ENCODE peak calls at places on chromosomes 13 and 19, in ten cellular contexts. One of them, this sample, is unnamed. For H3K4me1, the result is how much of the 10 kb centered on the place peaks cover.

GRCh38 chr13:101989798-101990350 is 412.0 kb downstream of the FGF14 start:
- DNase-seq in upper lobe of left lung: no peak
- DNase-seq in tibial nerve: no peak
- DNase-seq in K562: no peak
- DNase-seq in uterus: no peak
- DNase-seq in breast epithelium: no peak
- DNase-seq in right lobe of liver: no peak
- DNase-seq in IMR-90: no peak
- DNase-seq in stomach: no peak
- DNase-seq in ovary: no peak
- DNase-seq in this sample: no peak

GRCh38 chr19:54633401-54633800 is 3.1 kb downstream of the LILRB1 start:
- DNase-seq in ovary: no peak
- DNase-seq in uterus: no peak
- DNase-seq in upper lobe of left lung: no peak
- DNase-seq in tibial nerve: no peak
- DNase-seq in K562: no peak
- DNase-seq in right lobe of liver: no peak
- DNase-seq in breast epithelium: no peak
- DNase-seq in IMR-90: no peak
- DNase-seq in stomach: no peak
- DNase-seq in this sample: no peak

GRCh38 chr19:46416077-46416709 is 2.8 kb upstream of the CCDC8 start:
- DNase-seq in uterus: peak
- DNase-seq in stomach: peak
- DNase-seq in right lobe of liver: peak
- DNase-seq in ovary: peak
- DNase-seq in IMR-90: peak
- DNase-seq in upper lobe of left lung: peak
- DNase-seq in K562: peak
- DNase-seq in tibial nerve: peak
- DNase-seq in breast epithelium: peak
- DNase-seq in this sample: peak

GRCh38 chr19:10514211-10515145 is 2.8 kb downstream of the S1PR5 start:
- DNase-seq in breast epithelium: no peak
- DNase-seq in ovary: no peak
- DNase-seq in tibial nerve: no peak
- DNase-seq in IMR-90: no peak
- DNase-seq in stomach: no peak
- DNase-seq in right lobe of liver: no peak
- DNase-seq in uterus: no peak
- DNase-seq in K562: no peak
- DNase-seq in upper lobe of left lung: no peak
- DNase-seq in this sample: no peak

GRCh38 chr13:94662274-94662945 is 49.9 kb downstream of the SOX21 start:
- DNase-seq in IMR-90: no peak
- DNase-seq in stomach: no peak
- DNase-seq in tibial nerve: no peak
- DNase-seq in K562: peak
- DNase-seq in ovary: no peak
- DNase-seq in right lobe of liver: no peak
- DNase-seq in uterus: no peak
- DNase-seq in upper lobe of left lung: no peak
- DNase-seq in breast epithelium: no peak
- DNase-seq in this sample: no peak

GRCh38 chr13:28161370-28161769 is 23.0 kb downstream of the PAN3 start:
- DNase-seq in K562: no peak
- DNase-seq in ovary: no peak
- DNase-seq in uterus: no peak
- DNase-seq in stomach: no peak
- DNase-seq in right lobe of liver: no peak
- DNase-seq in upper lobe of left lung: no peak
- DNase-seq in IMR-90: peak
- DNase-seq in tibial nerve: no peak
- DNase-seq in breast epithelium: no peak
- DNase-seq in this sample: no peak

GRCh38 chr13:74173822-74174221 is 39.6 kb upstream of the KLF12 start:
- DNase-seq in upper lobe of left lung: no peak
- DNase-seq in breast epithelium: no peak
- DNase-seq in IMR-90: no peak
- DNase-seq in uterus: no peak
- DNase-seq in right lobe of liver: no peak
- DNase-seq in ovary: no peak
- DNase-seq in tibial nerve: no peak
- DNase-seq in stomach: no peak
- DNase-seq in K562: no peak
- DNase-seq in this sample: no peak

GRCh38 chr19:46753420-46754155 is 7.3 kb upstream of the STRN4 start:
- DNase-seq in K562: peak
- DNase-seq in stomach: peak
- DNase-seq in uterus: peak
- DNase-seq in tibial nerve: no peak
- DNase-seq in breast epithelium: no peak
- DNase-seq in ovary: no peak
- DNase-seq in IMR-90: no peak
- DNase-seq in right lobe of liver: no peak
- DNase-seq in upper lobe of left lung: peak
- DNase-seq in this sample: peak

GRCh38 chr13:99961634-99962033 is 9.9 kb downstream of the ZIC5 start:
- DNase-seq in ovary: no peak
- DNase-seq in K562: no peak
- DNase-seq in stomach: peak
- DNase-seq in uterus: no peak
- DNase-seq in upper lobe of left lung: no peak
- DNase-seq in right lobe of liver: no peak
- DNase-seq in breast epithelium: no peak
- DNase-seq in IMR-90: no peak
- DNase-seq in tibial nerve: no peak
- DNase-seq in this sample: no peak

GRCh38 chr19:18807861-18808331 is 16.8 kb upstream of the COMP start:
- DNase-seq in ovary: no peak
- DNase-seq in IMR-90: no peak
- DNase-seq in stomach: no peak
- DNase-seq in breast epithelium: no peak
- DNase-seq in upper lobe of left lung: no peak
- DNase-seq in uterus: peak
- DNase-seq in K562: no peak
- DNase-seq in tibial nerve: no peak
- DNase-seq in right lobe of liver: no peak
- DNase-seq in this sample: no peak

GRCh38 chr13:40207110-40207478 is 459.3 kb downstream of the FOXO1 start:
- DNase-seq in ovary: no peak
- DNase-seq in upper lobe of left lung: no peak
- DNase-seq in stomach: no peak
- DNase-seq in breast epithelium: no peak
- DNase-seq in tibial nerve: no peak
- DNase-seq in K562: no peak
- DNase-seq in uterus: no peak
- DNase-seq in IMR-90: no peak
- DNase-seq in right lobe of liver: no peak
- DNase-seq in this sample: no peak

GRCh38 chr19:2578391-2578826 is 102.5 kb downstream of the GADD45B start:
- DNase-seq in upper lobe of left lung: no peak
- DNase-seq in uterus: no peak
- DNase-seq in breast epithelium: peak
- DNase-seq in stomach: peak
- DNase-seq in tibial nerve: no peak
- DNase-seq in K562: no peak
- DNase-seq in IMR-90: peak
- DNase-seq in ovary: no peak
- DNase-seq in right lobe of liver: no peak
- DNase-seq in this sample: peak

GRCh38 chr19:49502866-49503581 is 6.8 kb downstream of the RPS11 start:
- DNase-seq in K562: no peak
- DNase-seq in upper lobe of left lung: peak
- DNase-seq in breast epithelium: no peak
- DNase-seq in tibial nerve: peak
- DNase-seq in IMR-90: peak
- DNase-seq in stomach: peak
- DNase-seq in uterus: peak
- DNase-seq in ovary: peak
- DNase-seq in right lobe of liver: no peak
- DNase-seq in this sample: peak

GRCh38 chr13:49419292-49419691 is 24.6 kb downstream of the CAB39L start:
- DNase-seq in ovary: peak
- DNase-seq in upper lobe of left lung: no peak
- DNase-seq in uterus: no peak
- DNase-seq in K562: no peak
- DNase-seq in tibial nerve: no peak
- DNase-seq in breast epithelium: no peak
- DNase-seq in right lobe of liver: no peak
- DNase-seq in stomach: no peak
- DNase-seq in IMR-90: peak
- DNase-seq in this sample: no peak

GRCh38 chr13:27923794-27924528 is 4.2 kb downstream of the PDX1 start:
- DNase-seq in stomach: no peak
- DNase-seq in right lobe of liver: no peak
- DNase-seq in tibial nerve: no peak
- DNase-seq in upper lobe of left lung: no peak
- DNase-seq in breast epithelium: no peak
- DNase-seq in K562: no peak
- DNase-seq in IMR-90: no peak
- DNase-seq in uterus: no peak
- DNase-seq in ovary: no peak
- DNase-seq in this sample: peak

GRCh38 chr19:58560921-58561320 is 2.5 kb upstream of the UBE2M start:
- DNase-seq in upper lobe of left lung: no peak
- DNase-seq in ovary: no peak
- DNase-seq in IMR-90: no peak
- DNase-seq in stomach: no peak
- DNase-seq in right lobe of liver: peak
- DNase-seq in uterus: no peak
- DNase-seq in tibial nerve: no peak
- DNase-seq in breast epithelium: no peak
- DNase-seq in K562: no peak
- DNase-seq in this sample: no peak
- H3K4me1 ChIP-seq in upper lobe of left lung: under half
- H3K4me1 ChIP-seq in ovary: under half
- H3K4me1 ChIP-seq in IMR-90: under half
- H3K4me1 ChIP-seq in stomach: half or more
- H3K4me1 ChIP-seq in right lobe of liver: under half
- H3K4me1 ChIP-seq in uterus: under half
- H3K4me1 ChIP-seq in tibial nerve: under half
- H3K4me1 ChIP-seq in breast epithelium: under half
- H3K4me1 ChIP-seq in K562: half or more
- H3K4me1 ChIP-seq in this sample: half or more

GRCh38 chr19:41918095-41918494 is 10.2 kb downstream of the ERFL start:
- DNase-seq in IMR-90: no peak
- DNase-seq in upper lobe of left lung: no peak
- DNase-seq in breast epithelium: no peak
- DNase-seq in right lobe of liver: no peak
- DNase-seq in tibial nerve: no peak
- DNase-seq in ovary: no peak
- DNase-seq in stomach: no peak
- DNase-seq in K562: no peak
- DNase-seq in uterus: no peak
- DNase-seq in this sample: no peak

GRCh38 chr19:41920878-41921277 is 7.4 kb downstream of the ERFL start:
- DNase-seq in stomach: no peak
- DNase-seq in breast epithelium: no peak
- DNase-seq in tibial nerve: no peak
- DNase-seq in IMR-90: no peak
- DNase-seq in K562: peak
- DNase-seq in upper lobe of left lung: no peak
- DNase-seq in right lobe of liver: no peak
- DNase-seq in ovary: no peak
- DNase-seq in uterus: no peak
- DNase-seq in this sample: no peak

GRCh38 chr19:41918653-41919244 is 9.5 kb downstream of the ERFL start:
- DNase-seq in breast epithelium: no peak
- DNase-seq in IMR-90: no peak
- DNase-seq in tibial nerve: no peak
- DNase-seq in upper lobe of left lung: no peak
- DNase-seq in stomach: no peak
- DNase-seq in K562: no peak
- DNase-seq in ovary: no peak
- DNase-seq in right lobe of liver: no peak
- DNase-seq in uterus: no peak
- DNase-seq in this sample: no peak

GRCh38 chr19:41921280-41922219 is 6.7 kb downstream of the ERFL start:
- DNase-seq in ovary: no peak
- DNase-seq in stomach: no peak
- DNase-seq in tibial nerve: no peak
- DNase-seq in IMR-90: no peak
- DNase-seq in K562: no peak
- DNase-seq in breast epithelium: no peak
- DNase-seq in uterus: no peak
- DNase-seq in right lobe of liver: no peak
- DNase-seq in upper lobe of left lung: no peak
- DNase-seq in this sample: no peak

GRCh38 chr19:41919948-41920712 is 8.1 kb downstream of the ERFL start:
- DNase-seq in upper lobe of left lung: no peak
- DNase-seq in tibial nerve: no peak
- DNase-seq in breast epithelium: no peak
- DNase-seq in K562: no peak
- DNase-seq in right lobe of liver: no peak
- DNase-seq in IMR-90: no peak
- DNase-seq in uterus: no peak
- DNase-seq in ovary: no peak
- DNase-seq in stomach: no peak
- DNase-seq in this sample: no peak
- TF ChIP-seq POLR2A in upper lobe of left lung: no peak
- TF ChIP-seq POLR2A in tibial nerve: no peak
- TF ChIP-seq POLR2A in breast epithelium: no peak
- TF ChIP-seq POLR2A in K562: no peak
- TF ChIP-seq POLR2A in right lobe of liver: no peak
- TF ChIP-seq POLR2A in IMR-90: no peak
- TF ChIP-seq POLR2A in uterus: no peak
- TF ChIP-seq POLR2A in ovary: no peak
- TF ChIP-seq POLR2A in stomach: no peak
- TF ChIP-seq POLR2A in this sample: no peak

DNA sequence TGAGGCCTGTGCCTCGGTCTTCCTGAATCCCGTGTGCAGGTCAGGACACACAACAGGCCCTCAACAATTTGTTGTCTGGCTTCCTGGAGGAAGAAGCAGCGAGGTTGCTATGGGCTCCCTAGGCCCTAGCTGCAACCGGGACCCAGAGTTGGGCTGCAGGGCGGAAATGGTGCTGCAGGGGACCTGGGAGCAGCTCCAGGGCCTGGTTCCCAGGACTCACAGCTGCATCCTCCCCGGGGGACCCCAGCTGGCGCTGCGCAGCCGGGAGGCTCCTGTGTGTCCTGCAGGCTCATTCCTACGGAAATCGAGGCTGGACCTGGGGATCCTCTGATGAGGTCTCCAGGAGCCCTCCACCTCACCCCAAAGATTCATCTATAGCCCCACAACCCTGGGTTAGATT is 986 bp upstream of the TNFAIP8L1 start:
- DNase-seq in ovary: peak
- DNase-seq in right lobe of liver: peak
- DNase-seq in K562: no peak
- DNase-seq in stomach: no peak
- DNase-seq in upper lobe of left lung: no peak
- DNase-seq in IMR-90: no peak
- DNase-seq in uterus: peak
- DNase-seq in breast epithelium: no peak
- DNase-seq in tibial nerve: no peak
- DNase-seq in this sample: no peak
- H3K4me1 ChIP-seq in ovary: under half
- H3K4me1 ChIP-seq in right lobe of liver: under half
- H3K4me1 ChIP-seq in K562: half or more
- H3K4me1 ChIP-seq in stomach: half or more
- H3K4me1 ChIP-seq in upper lobe of left lung: under half
- H3K4me1 ChIP-seq in IMR-90: under half
- H3K4me1 ChIP-seq in uterus: under half
- H3K4me1 ChIP-seq in breast epithelium: under half
- H3K4me1 ChIP-seq in tibial nerve: under half
- H3K4me1 ChIP-seq in this sample: under half

GRCh38 chr19:1015782-1016646 is 4.9 kb downstream of the TMEM259 start:
- DNase-seq in stomach: no peak
- DNase-seq in uterus: no peak
- DNase-seq in breast epithelium: no peak
- DNase-seq in ovary: no peak
- DNase-seq in upper lobe of left lung: no peak
- DNase-seq in tibial nerve: no peak
- DNase-seq in K562: no peak
- DNase-seq in IMR-90: no peak
- DNase-seq in right lobe of liver: peak
- DNase-seq in this sample: no peak
- TF ChIP-seq POLR2A in stomach: no peak
- TF ChIP-seq POLR2A in uterus: no peak
- TF ChIP-seq POLR2A in breast epithelium: no peak
- TF ChIP-seq POLR2A in ovary: no peak
- TF ChIP-seq POLR2A in upper lobe of left lung: no peak
- TF ChIP-seq POLR2A in tibial nerve: no peak
- TF ChIP-seq POLR2A in K562: no peak
- TF ChIP-seq POLR2A in IMR-90: no peak
- TF ChIP-seq POLR2A in right lobe of liver: no peak
- TF ChIP-seq POLR2A in this sample: no peak

This sample was measured in body of pancreas.